ENCODE peak calls at places on chromosomes 11 and 22, in six cellular contexts. B is spleen, P is Panc1, O is SK-N-SH, X is HCT116, L is sigmoid colon. A is an unnamed sample.

GRCh38 chr11:68043349-68044144 is 4.7 kb downstream of the TCIRG1 start:
- DNase-seq in B (peak; percentile 75), L (peak; percentile 85), O (peak; percentile 53), X (no peak), P (no peak), A (no peak)

GRCh38 chr11:62256281-62256680 is 13.7 kb upstream of the SCGB2A2 start:
- DNase-seq in L (no peak), P (no peak), O (no peak), B (no peak), X (no peak), A (no peak)

GRCh38 chr22:23385301-23386244 is 194.5 kb downstream of the IGLL1 start:
- DNase-seq in X (peak; percentile 61), P (peak; percentile 64), O (peak; percentile 93), L (peak; percentile 87), B (peak; percentile 93), A (peak; percentile 88)

GRCh38 chr11:48043111-48043997 is 63.0 kb downstream of the PTPRJ start:
- DNase-seq in P (no peak), B (peak; percentile 58), X (no peak), L (no peak), O (no peak), A (no peak)

GRCh38 chr11:26778000-26778757 is 56.3 kb upstream of the SLC5A12 start:
- DNase-seq in B (no peak), O (no peak), P (no peak), L (no peak), X (no peak), A (no peak)

GRCh38 chr11:131696584-131697120 is 326.2 kb downstream of the NTM start:
- DNase-seq in P (no peak), O (no peak), X (no peak), L (no peak), B (no peak), A (no peak)

GRCh38 chr22:40418366-40419201 is 48.2 kb downstream of the SGSM3 start:
- DNase-seq in O (no peak), P (no peak), X (no peak), L (peak; percentile 86), B (peak; percentile 84), A (peak; percentile 32)

GRCh38 chr11:60951909-60952741 is at the start of gene SLC15A3:
- DNase-seq in O (no peak), L (peak; percentile 87), X (no peak), B (peak; percentile 95), P (no peak), A (peak; percentile 72)

GRCh38 chr22:46612904-46613605 is 7.1 kb upstream of the GRAMD4 start:
- DNase-seq in O (peak; percentile 90), B (peak; percentile 83), L (no peak), X (no peak), P (no peak), A (peak; percentile 69)

GRCh38 chr11:93278976-93279375 is 51.6 kb upstream of the DEUP1 start:
- DNase-seq in X (no peak), P (no peak), B (no peak), O (no peak), L (no peak), A (no peak)

GRCh38 chr11:105466582-105467228 is 143.2 kb upstream of the GRIA4 start:
- DNase-seq in L (no peak), X (peak; percentile 16), O (no peak), P (no peak), B (no peak), A (no peak)

GRCh38 chr11:69694781-69695180 is 9.0 kb downstream of the FGF19 start:
- DNase-seq in B (peak; percentile 55), P (no peak), L (peak; percentile 45), O (no peak), X (no peak), A (no peak)

GRCh38 chr11:130180491-130180890 is 20.9 kb downstream of the ST14 start:
- DNase-seq in O (no peak), L (no peak), P (no peak), X (no peak), B (no peak), A (no peak)

GRCh38 chr22:45731041-45731797 is 59.6 kb downstream of the ATXN10 start:
- DNase-seq in P (no peak), O (no peak), B (no peak), X (no peak), L (no peak), A (peak; percentile 16)

GRCh38 chr11:67195971-67196418 is 70.3 kb upstream of the GRK2 start:
- DNase-seq in X (no peak), B (no peak), P (no peak), O (no peak), L (no peak), A (peak; percentile 10)

GRCh38 chr11:11349870-11350325 is 3.2 kb downstream of the CSNK2A3 start:
- DNase-seq in O (no peak), B (no peak), L (no peak), P (no peak), X (no peak), A (no peak)

GRCh38 chr22:38968801-38969200 is 11.4 kb downstream of the APOBEC3A start:
- DNase-seq in O (no peak), P (no peak), L (no peak), X (no peak), B (peak; percentile 69), A (no peak)
- H3K4me1 ChIP-seq in O (no peaks in the 10 kb centered on the region), P (no peaks in the 10 kb centered on the region), L (no peaks in the 10 kb centered on the region), X (peaks cover under 1% of the 10 kb centered on the region), B (peaks cover 63% of the 10 kb centered on the region), A (no peaks in the 10 kb centered on the region)

DNA sequence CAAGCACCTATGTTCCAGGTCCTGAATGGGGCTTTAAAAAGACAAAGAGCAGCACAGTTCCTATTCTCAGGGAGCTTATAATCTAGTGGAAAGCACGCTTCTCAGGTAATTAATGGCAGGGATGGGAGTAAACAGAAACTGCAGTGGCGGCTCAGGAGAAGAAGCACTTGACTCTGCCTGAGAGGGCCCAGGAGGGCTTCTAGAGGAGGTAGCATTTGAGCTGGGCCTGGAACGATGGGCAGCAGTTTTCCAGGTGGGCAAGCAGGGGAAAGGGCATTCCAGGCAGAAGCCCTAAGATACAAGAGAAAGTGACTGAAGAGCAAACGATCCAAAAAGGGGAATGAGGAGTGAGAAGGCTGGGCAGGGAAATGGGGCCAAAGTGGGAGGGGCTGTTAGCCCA is 37.1 kb upstream of the CHST1 start:
- DNase-seq in L (no peak), B (no peak), O (no peak), X (no peak), P (no peak), A (no peak)
- H3K27me3 ChIP-seq in L (no peaks in the 10 kb centered on the region), B (peaks cover 63% of the 10 kb centered on the region), O (peaks cover 23% of the 10 kb centered on the region), X (peaks cover 68% of the 10 kb centered on the region), P (peaks cover 29% of the 10 kb centered on the region), A (peaks cover 8% of the 10 kb centered on the region)

GRCh38 chr11:120335928-120336640 is at the start of gene ARHGEF12:
- DNase-seq in P (no peak), X (peak; percentile 93), L (peak; percentile 98), O (peak; percentile 98), B (peak; percentile 96), A (peak; percentile 96)
- TF ChIP-seq POLR2AphosphoS5 in P (peak; percentile 66), X (peak; percentile 83), L (peak; percentile 79), O (peak; percentile 45), B (peak; percentile 82), A (peak; percentile 80)

DNA sequence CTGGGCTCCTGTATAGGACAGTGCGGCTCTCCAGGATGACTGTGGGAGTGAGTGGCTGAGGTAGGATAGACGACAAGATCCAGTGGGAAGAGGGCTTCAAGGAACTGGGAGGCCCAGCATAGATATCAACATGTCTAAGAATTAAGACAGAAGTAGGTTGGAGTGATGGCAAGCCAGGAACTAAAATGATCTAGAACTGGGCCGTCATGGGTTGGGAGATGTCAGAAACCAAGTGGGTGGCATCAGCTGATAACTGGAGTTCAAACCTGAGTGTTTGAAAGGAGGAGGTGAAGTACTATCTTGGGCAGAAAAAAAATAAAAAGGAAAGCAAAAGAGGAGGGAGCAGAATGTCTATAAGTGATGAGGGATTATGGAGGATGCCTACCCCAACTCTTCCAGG is 7.1 kb upstream of the MEN1 start:
- DNase-seq in X (no peak), L (no peak), B (no peak), P (no peak), O (no peak), A (no peak)
- H3K4me1 ChIP-seq in X (no peaks in the 10 kb centered on the region), L (no peaks in the 10 kb centered on the region), B (no peaks in the 10 kb centered on the region), P (no peaks in the 10 kb centered on the region), O (no peaks in the 10 kb centered on the region), A (no peaks in the 10 kb centered on the region)

GRCh38 chr11:1327064-1327460 is 17.6 kb upstream of the TOLLIP start:
- DNase-seq in P (no peak), O (no peak), X (no peak), L (peak; percentile 88), B (no peak), A (no peak)
- H3K27me3 ChIP-seq in P (no peaks in the 10 kb centered on the region), O (peaks cover 5% of the 10 kb centered on the region), X (no peaks in the 10 kb centered on the region), L (no peaks in the 10 kb centered on the region), B (peaks cover 11% of the 10 kb centered on the region), A (peaks cover 33% of the 10 kb centered on the region)

GRCh38 chr11:72000591-72000867 is 1.8 kb downstream of the IL18BP start:
- DNase-seq in L (peak; percentile 71), O (no peak), X (no peak), B (no peak), P (no peak), A (no peak)

GRCh38 chr11:71998649-71999310 is at the start of gene IL18BP:
- DNase-seq in B (peak; percentile 90), P (no peak), X (no peak), L (peak; percentile 68), O (no peak), A (peak; percentile 39)

GRCh38 chr11:71998061-71998460 is 648 bp upstream of the IL18BP start:
- DNase-seq in P (no peak), X (no peak), B (no peak), L (no peak), O (no peak), A (no peak)

GRCh38 chr11:71999813-72000590 is 1.3 kb downstream of the IL18BP start:
- DNase-seq in P (no peak), O (no peak), L (peak; percentile 70), B (no peak), X (no peak), A (no peak)

DNA sequence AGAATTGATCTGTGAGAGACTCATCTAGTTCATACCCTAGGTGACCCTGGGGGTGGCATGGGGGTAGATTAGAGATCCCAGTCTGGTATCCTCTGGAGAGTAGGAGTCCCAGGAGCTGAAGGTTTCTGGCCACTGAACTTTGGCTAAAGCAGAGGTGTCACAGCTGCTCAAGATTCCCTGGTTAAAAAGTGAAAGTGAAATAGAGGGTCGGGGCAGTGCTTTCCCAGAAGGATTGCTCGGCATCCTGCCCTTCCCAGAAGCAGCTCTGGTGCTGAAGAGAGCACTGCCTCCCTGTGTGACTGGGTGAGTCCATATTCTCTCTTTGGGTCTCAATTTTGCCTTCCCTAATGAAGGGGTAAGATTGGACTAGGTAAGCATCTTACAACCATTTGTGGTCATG is 651 bp downstream of the IL18BP start:
- DNase-seq in O (no peak), X (no peak), B (no peak), P (no peak), L (peak; percentile 80), A (no peak)
- TF ChIP-seq POLR2AphosphoS5 in O (no peak), X (no peak), B (no peak), P (no peak), L (peak; percentile 5), A (no peak)

DNA sequence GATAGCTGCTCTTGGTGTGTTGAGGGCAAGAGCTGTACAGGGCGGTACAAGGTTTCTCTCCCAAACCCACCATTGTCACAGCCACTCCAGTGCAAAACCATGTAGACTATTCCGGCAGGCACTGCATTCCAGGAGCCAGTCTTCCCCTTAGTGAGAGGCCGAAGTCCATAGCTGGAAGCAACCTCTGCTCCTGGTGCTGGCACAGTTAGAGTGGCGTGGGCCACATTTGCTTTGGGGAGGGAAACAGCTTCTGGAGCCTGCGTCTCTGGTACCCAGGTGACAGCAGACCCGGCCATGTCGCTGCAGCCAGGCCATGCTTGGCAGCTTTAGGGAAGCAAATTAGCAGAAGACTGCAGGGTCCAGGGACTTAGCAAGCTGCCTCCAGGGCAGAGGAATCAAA is 788.0 kb downstream of the BRD1 start:
- DNase-seq in O (no peak), P (no peak), L (peak; percentile 34), X (no peak), B (no peak), A (no peak)
- H3K4me1 ChIP-seq in O (peaks cover 50% of the 10 kb centered on the region), P (no peaks in the 10 kb centered on the region), L (no peaks in the 10 kb centered on the region), X (no peaks in the 10 kb centered on the region), B (no peaks in the 10 kb centered on the region), A (no peaks in the 10 kb centered on the region)

GRCh38 chr11:72673943-72674828 is at the start of gene PDE2A:
- DNase-seq in P (no peak), B (no peak), L (no peak), O (peak; percentile 86), X (no peak), A (no peak)
- H3K27me3 ChIP-seq in P (peaks cover 25% of the 10 kb centered on the region), B (peaks cover 100% of the 10 kb centered on the region), L (peaks cover 22% of the 10 kb centered on the region), O (peaks cover 29% of the 10 kb centered on the region), X (peaks cover 58% of the 10 kb centered on the region), A (peaks cover 90% of the 10 kb centered on the region)

A was measured in transverse colon.